ENCODE peak calls at places on chromosomes 12 and 14, in nine cellular contexts. V, D, H, K, F, M, W, Z and G are unnamed samples.

GRCh38 chr14:71371711-71372396 is 464.6 kb downstream of the PCNX1 start:
- DNase-seq in Z (peak), F (no peak), W (peak), K (no peak), D (no peak), H (no peak), V (no peak), M (no peak), G (no peak)

GRCh38 chr14:73754911-73755360 is 40.8 kb upstream of the PNMA1 start:
- DNase-seq in Z (peak), K (no peak), V (no peak), F (no peak), H (peak), D (peak), M (no peak), W (no peak), G (no peak)

GRCh38 chr14:91228112-91229004 is 16.1 kb downstream of the GPR68 start:
- DNase-seq in D (no peak), F (no peak), V (no peak), H (no peak), Z (peak), W (peak), K (no peak), M (no peak), G (no peak)

GRCh38 chr12:81080431-81080983 is 2.6 kb downstream of the ACSS3 start:
- DNase-seq in V (no peak), M (no peak), D (no peak), K (no peak), H (no peak), Z (peak), W (no peak), F (no peak), G (no peak)

GRCh38 chr12:123107926-123108681 is 42.8 kb downstream of the PITPNM2 start:
- DNase-seq in H (no peak), V (no peak), F (no peak), Z (no peak), W (no peak), M (no peak), K (no peak), D (no peak), G (no peak)

GRCh38 chr12:132326646-132327045 is 2.7 kb downstream of the GALNT9 start:
- DNase-seq in F (no peak), V (no peak), M (no peak), W (no peak), Z (no peak), D (no peak), H (no peak), K (no peak), G (no peak)

GRCh38 chr14:22837750-22838538 is 1.6 kb downstream of the MMP14 start:
- DNase-seq in Z (peak), D (peak), M (no peak), V (no peak), K (no peak), W (no peak), H (peak), F (no peak), G (no peak)

GRCh38 chr14:88005050-88005481 is at the start of gene GPR65:
- DNase-seq in Z (peak), K (no peak), M (no peak), F (no peak), D (no peak), H (no peak), W (peak), V (no peak), G (no peak)

GRCh38 chr12:16155938-16156337 is 121.5 kb downstream of the SLC15A5 start:
- DNase-seq in V (no peak), W (no peak), Z (peak), K (no peak), M (no peak), F (no peak), D (no peak), H (no peak), G (no peak)

GRCh38 chr12:63927511-63927910 is 83.0 kb downstream of the SRGAP1 start:
- DNase-seq in K (no peak), V (no peak), H (no peak), W (no peak), F (no peak), D (no peak), Z (no peak), M (no peak), G (no peak)

GRCh38 chr12:79776111-79776510 is 85.3 kb upstream of the PAWR start:
- DNase-seq in W (no peak), D (no peak), M (no peak), H (no peak), V (no peak), Z (peak), F (no peak), K (no peak), G (no peak)

GRCh38 chr12:51374346-51374745 is 16.9 kb downstream of the GALNT6 start:
- DNase-seq in Z (peak), M (no peak), F (no peak), W (no peak), H (no peak), V (no peak), D (no peak), K (no peak), G (no peak)

GRCh38 chr12:89351489-89352241 is 636 bp downstream of the DUSP6 start:
- DNase-seq in Z (peak), H (peak), D (no peak), V (peak), M (peak), W (peak), K (peak), F (peak), G (no peak)

GRCh38 chr12:101299931-101300330 is 20.0 kb downstream of the UTP20 start:
- DNase-seq in H (no peak), D (no peak), V (no peak), W (no peak), F (no peak), K (peak), Z (peak), M (no peak), G (no peak)

GRCh38 chr12:79547044-79547734 is 143.6 kb downstream of the PAWR start:
- DNase-seq in W (no peak), H (no peak), Z (peak), F (no peak), D (no peak), M (no peak), V (peak), K (peak), G (peak)

GRCh38 chr14:101252443-101253214 is 308.7 kb upstream of the DIO3 start:
- DNase-seq in D (no peak), F (no peak), V (no peak), K (no peak), Z (no peak), M (no peak), H (no peak), W (no peak), G (no peak)

GRCh38 chr14:23104591-23105347 is at the start of gene CIROP:
- DNase-seq in F (no peak), V (no peak), K (no peak), W (no peak), Z (peak), H (no peak), M (no peak), D (no peak), G (no peak)

GRCh38 chr12:124386059-124386458 is 91.2 kb downstream of the RFLNA start:
- DNase-seq in K (no peak), V (no peak), D (no peak), W (no peak), F (no peak), H (peak), M (no peak), Z (peak), G (no peak)

GRCh38 chr12:90235642-90236041 is 527.0 kb upstream of the ATP2B1 start:
- DNase-seq in K (no peak), Z (peak), M (no peak), H (no peak), F (no peak), D (no peak), V (no peak), W (no peak), G (no peak)

GRCh38 chr12:64781374-64782029 is 22.3 kb upstream of the GNS start:
- DNase-seq in V (no peak), M (no peak), K (peak), H (no peak), D (no peak), W (no peak), F (no peak), Z (no peak), G (no peak)

GRCh38 chr12:123058471-123058870 is 78.0 kb downstream of the ARL6IP4 start:
- DNase-seq in Z (no peak), D (no peak), W (no peak), H (no peak), M (no peak), K (no peak), F (no peak), V (no peak), G (no peak)

GRCh38 chr12:68833508-68833907 is 25.5 kb downstream of the MDM2 start:
- DNase-seq in Z (no peak), V (no peak), D (no peak), F (no peak), M (no peak), K (no peak), H (no peak), W (no peak), G (no peak)

GRCh38 chr12:8032242-8033152 is at the start of gene FOXJ2:
- DNase-seq in F (peak), V (peak), D (peak), M (peak), H (peak), W (peak), Z (peak), K (peak), G (no peak)

GRCh38 chr12:69355363-69356035 is 4.0 kb upstream of the YEATS4 start:
- DNase-seq in Z (no peak), D (no peak), V (no peak), H (no peak), W (no peak), M (no peak), F (no peak), K (no peak), G (no peak)

GRCh38 chr14:90699016-90699415 is 117.2 kb downstream of the TTC7B start:
- DNase-seq in W (no peak), H (no peak), D (no peak), V (no peak), Z (no peak), K (no peak), M (no peak), F (no peak), G (no peak)

GRCh38 chr12:22860926-22861325 is 236.0 kb downstream of the ETNK1 start:
- DNase-seq in F (no peak), W (no peak), D (no peak), Z (no peak), K (no peak), H (no peak), M (no peak), V (no peak), G (no peak)

GRCh38 chr14:101965796-101966718 is 1.7 kb downstream of the DYNC1H1 start:
- DNase-seq in K (no peak), D (no peak), Z (peak), V (no peak), W (no peak), M (no peak), F (no peak), H (no peak), G (no peak)

GRCh38 chr14:79084861-79085260 is 914.7 kb downstream of the NRXN3 start:
- DNase-seq in K (no peak), M (no peak), F (no peak), H (no peak), W (no peak), Z (no peak), D (no peak), V (no peak), G (no peak)

GRCh38 chr14:85688024-85688423 is 158.1 kb downstream of the FLRT2 start:
- DNase-seq in H (no peak), F (no peak), W (no peak), M (no peak), K (no peak), Z (peak), D (no peak), V (no peak), G (no peak)

GRCh38 chr14:53848851-53849250 is 107.8 kb downstream of the BMP4 start:
- DNase-seq in M (no peak), F (no peak), V (no peak), Z (no peak), D (no peak), K (no peak), W (no peak), H (no peak), G (no peak)

GRCh38 chr14:49849213-49849847 is 3.3 kb downstream of the NEMF start:
- DNase-seq in W (no peak), D (no peak), K (no peak), M (no peak), F (no peak), Z (no peak), V (no peak), H (no peak), G (no peak)

GRCh38 chr12:69466867-69467266 is 3.3 kb upstream of the FRS2 start:
- DNase-seq in W (no peak), K (no peak), H (no peak), F (no peak), D (no peak), V (no peak), M (no peak), Z (no peak), G (no peak)

GRCh38 chr12:124993568-124994434 is at the start of gene BRI3BP:
- DNase-seq in Z (peak), V (peak), K (peak), W (peak), H (peak), M (peak), D (peak), F (peak), G (no peak)

GRCh38 chr14:93044116-93044515 is 71.6 kb downstream of the ITPK1 start:
- DNase-seq in V (no peak), F (no peak), K (peak), W (no peak), Z (no peak), M (no peak), D (no peak), H (no peak), G (no peak)

GRCh38 chr14:83874662-83875061 is 1655.3 kb upstream of the FLRT2 start:
- DNase-seq in D (no peak), W (no peak), F (no peak), H (no peak), K (no peak), V (no peak), Z (no peak), M (no peak), G (no peak)

GRCh38 chr14:99524804-99525698 is 43.8 kb downstream of the CCNK start:
- DNase-seq in W (no peak), M (peak), K (peak), F (no peak), V (no peak), Z (peak), D (no peak), H (peak), G (no peak)
- TF ChIP-seq CTCF in W (peak), M (peak), K (no peak), F (no peak), V (no peak), Z (peak), D (no peak), H (no peak), G (peak)

GRCh38 chr14:66396165-66396564 is 90.0 kb upstream of the CCDC196 start:
- DNase-seq in Z (no peak), W (no peak), D (no peak), M (no peak), H (no peak), V (no peak), K (no peak), F (no peak), G (no peak)

GRCh38 chr14:66398437-66398836 is 87.7 kb upstream of the CCDC196 start:
- DNase-seq in H (no peak), F (no peak), W (no peak), K (no peak), Z (no peak), M (no peak), D (no peak), V (no peak), G (no peak)

DNA sequence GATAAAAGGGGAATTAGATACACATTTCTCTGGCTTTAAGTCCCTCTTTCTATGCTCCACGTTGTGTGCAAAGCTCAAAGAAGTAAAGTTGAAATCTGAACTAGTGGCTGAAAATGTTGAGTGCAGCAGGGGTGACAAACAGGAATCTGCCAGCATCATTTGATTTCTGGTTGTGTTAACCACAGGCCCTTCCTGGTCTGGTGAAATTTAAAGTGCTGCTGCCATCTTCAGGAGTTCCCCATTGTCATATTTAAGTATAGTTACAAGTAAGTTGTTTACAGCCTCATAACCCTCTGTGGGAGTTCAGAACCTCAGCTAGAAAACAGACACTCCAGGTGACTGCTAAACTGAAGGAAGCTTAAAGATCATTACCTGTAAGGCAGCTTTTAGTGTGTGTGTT is 90.9 kb upstream of the CCDC196 start:
- DNase-seq in W (peak), F (no peak), V (no peak), M (no peak), D (no peak), K (peak), H (no peak), Z (no peak), G (no peak)
- TF ChIP-seq CTCF in W (peak), F (no peak), V (no peak), M (peak), D (no peak), K (no peak), H (no peak), Z (no peak), G (no peak)

GRCh38 chr12:103819892-103820291 is 21.1 kb downstream of the NT5DC3 start:
- DNase-seq in Z (no peak), W (no peak), F (no peak), D (no peak), M (no peak), H (no peak), K (no peak), V (no peak), G (no peak)
- TF ChIP-seq CTCF in Z (no peak), W (no peak), F (no peak), D (no peak), M (no peak), H (no peak), K (no peak), V (no peak), G (no peak)

GRCh38 chr14:89351958-89352404 is 65.1 kb downstream of the FOXN3 start:
- DNase-seq in W (no peak), V (no peak), F (no peak), D (no peak), M (no peak), K (no peak), Z (peak), H (no peak), G (no peak)

GRCh38 chr14:89348726-89349125 is 68.3 kb downstream of the FOXN3 start:
- DNase-seq in M (no peak), D (no peak), F (no peak), V (no peak), K (no peak), Z (no peak), H (no peak), W (no peak), G (no peak)

GRCh38 chr14:89351364-89351957 is 65.6 kb downstream of the FOXN3 start:
- DNase-seq in W (peak), D (no peak), F (no peak), K (no peak), V (no peak), Z (peak), M (no peak), H (no peak), G (no peak)

GRCh38 chr14:89347885-89348284 is 69.1 kb downstream of the FOXN3 start:
- DNase-seq in K (no peak), F (no peak), V (no peak), W (no peak), M (no peak), Z (no peak), D (no peak), H (no peak), G (no peak)

DNA sequence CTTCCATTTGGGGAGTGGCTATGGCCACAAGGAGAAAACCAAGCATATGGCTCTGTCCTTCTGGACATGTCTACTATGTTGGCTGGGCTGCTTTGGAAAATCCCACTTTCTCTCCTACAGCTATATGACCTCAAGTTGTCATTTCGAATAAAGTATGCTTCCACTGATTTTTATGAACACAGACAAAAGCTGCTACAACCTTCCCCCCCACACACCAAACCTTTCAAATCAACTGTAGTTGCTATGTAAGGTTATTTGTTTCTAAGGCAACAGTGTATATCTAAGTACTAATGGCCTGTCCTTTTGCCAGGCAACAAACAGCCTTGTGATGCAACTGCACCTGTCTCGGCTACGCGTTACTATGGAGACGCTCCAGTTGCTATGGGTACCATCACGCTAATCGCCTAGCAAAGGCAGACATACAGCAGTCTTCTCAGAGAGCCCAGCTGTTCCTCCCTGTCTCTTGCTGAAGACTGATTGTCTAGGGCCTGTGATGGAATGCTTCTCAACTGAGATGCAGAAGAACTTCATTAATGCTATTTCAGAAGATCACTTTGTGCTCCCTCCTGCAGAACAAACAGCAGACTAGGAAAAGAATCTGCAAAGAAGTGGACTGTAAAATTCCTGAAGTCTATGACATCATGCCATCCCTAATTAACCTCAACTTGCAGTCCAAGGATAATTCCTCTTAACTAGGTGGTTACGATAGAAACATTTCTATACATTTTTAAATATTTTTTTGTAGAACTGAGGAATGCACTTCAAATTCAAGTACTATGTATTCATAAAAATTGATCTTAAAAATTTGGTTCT is 67.6 kb downstream of the FOXN3 start:
- DNase-seq in K (no peak), W (no peak), D (no peak), M (peak), Z (peak), F (peak), V (peak), H (peak), G (no peak)
- TF ChIP-seq CTCF in K (no peak), W (no peak), D (no peak), M (no peak), Z (no peak), F (no peak), V (no peak), H (no peak), G (no peak)

GRCh38 chr12:47904647-47905312 is at the start of gene VDR:
- DNase-seq in K (peak), Z (peak), W (peak), V (peak), H (peak), D (peak), F (peak), M (peak), G (no peak)
- TF ChIP-seq CTCF in K (no peak), Z (peak), W (peak), V (no peak), H (peak), D (no peak), F (no peak), M (peak), G (peak)

GRCh38 chr12:98838282-98838681 is 193.2 kb downstream of the APAF1 start:
- DNase-seq in V (no peak), H (no peak), Z (peak), M (no peak), K (no peak), D (no peak), W (no peak), F (no peak), G (no peak)
- TF ChIP-seq CTCF in V (peak), H (no peak), Z (peak), M (peak), K (no peak), D (peak), W (no peak), F (peak), G (peak)

DNA sequence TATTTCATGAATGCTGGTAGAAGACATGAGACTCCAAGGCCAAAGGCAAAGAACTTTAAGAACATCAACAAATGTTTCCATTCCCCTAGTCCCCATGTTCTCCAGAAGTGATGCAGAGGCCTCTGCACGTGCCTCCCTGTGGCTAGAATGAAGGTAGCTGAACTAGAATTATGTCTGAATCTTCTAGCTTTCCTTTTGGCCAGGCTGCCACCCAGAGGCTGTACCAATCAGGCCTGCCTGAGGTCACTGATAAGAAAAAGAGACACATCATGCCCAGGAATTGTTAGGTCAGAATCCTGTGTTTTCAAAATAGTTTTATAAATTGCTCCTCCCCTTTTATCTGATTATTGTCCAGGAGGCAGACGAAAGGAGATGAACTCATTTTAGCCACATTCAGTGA is 188.0 kb upstream of the SLC16A7 start:
- DNase-seq in W (no peak), D (no peak), F (no peak), K (peak), M (no peak), H (no peak), V (no peak), Z (no peak), G (no peak)
- TF ChIP-seq CTCF in W (no peak), D (no peak), F (peak), K (no peak), M (no peak), H (no peak), V (no peak), Z (no peak), G (no peak)